ENCODE peak calls at places on chromosomes 13 and 19, in four cellular contexts. One of them, this sample, is unnamed.

GRCh38 chr19:19627716-19628498 is at the start of gene LPAR2:
- DNase-seq in T-helper 2 cell: peak; percentile 51
- DNase-seq in GDM1: no peak
- DNase-seq in cardiac septum: no peak
- DNase-seq in this sample: no peak

GRCh38 chr19:16618248-16618647 is 9.8 kb downstream of the MED26 start:
- DNase-seq in T-helper 2 cell: no peak
- DNase-seq in GDM1: no peak
- DNase-seq in cardiac septum: no peak
- DNase-seq in this sample: no peak

GRCh38 chr13:83265279-83265678 is 617.0 kb downstream of the SLITRK1 start:
- DNase-seq in T-helper 2 cell: no peak
- DNase-seq in GDM1: no peak
- DNase-seq in cardiac septum: no peak
- DNase-seq in this sample: no peak

GRCh38 chr13:46712524-46712923 is 84.4 kb downstream of the ESD start:
- DNase-seq in T-helper 2 cell: no peak
- DNase-seq in GDM1: no peak
- DNase-seq in cardiac septum: no peak
- DNase-seq in this sample: no peak

GRCh38 chr13:44810067-44810840 is 179.0 kb downstream of the NUFIP1 start:
- DNase-seq in T-helper 2 cell: no peak
- DNase-seq in GDM1: peak; percentile 36
- DNase-seq in cardiac septum: no peak
- DNase-seq in this sample: peak; percentile 13

GRCh38 chr13:66803759-66804456 is 426.2 kb downstream of the PCDH9 start:
- DNase-seq in T-helper 2 cell: no peak
- DNase-seq in GDM1: no peak
- DNase-seq in cardiac septum: no peak
- DNase-seq in this sample: peak; percentile 40

GRCh38 chr13:44396963-44397580 is 23.4 kb downstream of the SERP2 start:
- DNase-seq in T-helper 2 cell: no peak
- DNase-seq in GDM1: no peak
- DNase-seq in cardiac septum: peak; percentile 71
- DNase-seq in this sample: no peak

GRCh38 chr19:16078311-16078758 is 2.0 kb downstream of the TPM4 start:
- DNase-seq in T-helper 2 cell: no peak
- DNase-seq in GDM1: no peak
- DNase-seq in cardiac septum: peak; percentile 64
- DNase-seq in this sample: no peak

GRCh38 chr19:15249912-15250634 is 17.8 kb upstream of the EPHX3 start:
- DNase-seq in T-helper 2 cell: no peak
- DNase-seq in GDM1: no peak
- DNase-seq in cardiac septum: peak; percentile 81
- DNase-seq in this sample: no peak

GRCh38 chr13:94387047-94387446 is 92.4 kb downstream of the DCT start:
- DNase-seq in T-helper 2 cell: no peak
- DNase-seq in GDM1: no peak
- DNase-seq in cardiac septum: no peak
- DNase-seq in this sample: no peak

GRCh38 chr19:35987571-35987896 is 7.5 kb upstream of the SDHAF1 start:
- DNase-seq in T-helper 2 cell: no peak
- DNase-seq in GDM1: no peak
- DNase-seq in cardiac septum: no peak
- DNase-seq in this sample: no peak

GRCh38 chr19:1945899-1946298 is 4.9 kb downstream of the CSNK1G2 start:
- DNase-seq in T-helper 2 cell: no peak
- DNase-seq in GDM1: peak; percentile 11
- DNase-seq in cardiac septum: no peak
- DNase-seq in this sample: no peak

GRCh38 chr13:73450583-73450982 is 391.8 kb downstream of the KLF5 start:
- DNase-seq in T-helper 2 cell: no peak
- DNase-seq in GDM1: no peak
- DNase-seq in cardiac septum: no peak
- DNase-seq in this sample: no peak

GRCh38 chr13:99948411-99948810 is 23.2 kb downstream of the ZIC5 start:
- DNase-seq in T-helper 2 cell: no peak
- DNase-seq in GDM1: no peak
- DNase-seq in cardiac septum: no peak
- DNase-seq in this sample: no peak

GRCh38 chr19:14554382-14554812 is 17.5 kb downstream of the NDUFB7 start:
- DNase-seq in T-helper 2 cell: no peak
- DNase-seq in GDM1: no peak
- DNase-seq in cardiac septum: no peak
- DNase-seq in this sample: peak; percentile 66

GRCh38 chr19:48480476-48481190 is 11.5 kb downstream of the CYTH2 start:
- DNase-seq in T-helper 2 cell: peak; percentile 38
- DNase-seq in GDM1: no peak
- DNase-seq in cardiac septum: no peak
- DNase-seq in this sample: peak; percentile 57

GRCh38 chr19:48724796-48725753 is 5.5 kb upstream of the MAMSTR start:
- DNase-seq in T-helper 2 cell: no peak
- DNase-seq in GDM1: peak; percentile 72
- DNase-seq in cardiac septum: no peak
- DNase-seq in this sample: peak; percentile 71

GRCh38 chr19:57850553-57851017 is 926 bp downstream of the ZNF587 start:
- DNase-seq in T-helper 2 cell: no peak
- DNase-seq in GDM1: no peak
- DNase-seq in cardiac septum: no peak
- DNase-seq in this sample: no peak

GRCh38 chr19:45097776-45098520 is 5.0 kb downstream of the PPP1R37 start:
- DNase-seq in T-helper 2 cell: no peak
- DNase-seq in GDM1: no peak
- DNase-seq in cardiac septum: no peak
- DNase-seq in this sample: peak; percentile 71

GRCh38 chr13:40221460-40222201 is 444.8 kb downstream of the FOXO1 start:
- DNase-seq in T-helper 2 cell: no peak
- DNase-seq in GDM1: no peak
- DNase-seq in cardiac septum: no peak
- DNase-seq in this sample: no peak

GRCh38 chr19:56671613-56671994 is at the start of gene ZNF835:
- DNase-seq in T-helper 2 cell: peak; percentile 63
- DNase-seq in GDM1: no peak
- DNase-seq in cardiac septum: peak; percentile 96
- DNase-seq in this sample: peak; percentile 98

GRCh38 chr19:47020132-47020805 is 632 bp downstream of the NPAS1 start:
- DNase-seq in T-helper 2 cell: no peak
- DNase-seq in GDM1: no peak
- DNase-seq in cardiac septum: no peak
- DNase-seq in this sample: no peak

GRCh38 chr19:36054119-36054732 is at the start of gene THAP8:
- DNase-seq in T-helper 2 cell: peak; percentile 100
- DNase-seq in GDM1: peak; percentile 99
- DNase-seq in cardiac septum: peak; percentile 100
- DNase-seq in this sample: peak; percentile 99

GRCh38 chr13:100490692-100491091 is 97.9 kb downstream of the GGACT start:
- DNase-seq in T-helper 2 cell: no peak
- DNase-seq in GDM1: no peak
- DNase-seq in cardiac septum: no peak
- DNase-seq in this sample: no peak

GRCh38 chr13:44860427-44860826 is 128.8 kb downstream of the NUFIP1 start:
- DNase-seq in T-helper 2 cell: no peak
- DNase-seq in GDM1: no peak
- DNase-seq in cardiac septum: no peak
- DNase-seq in this sample: no peak